ENCODE peak calls at places on chromosomes 16 and 17, in eight cellular contexts. N is astrocyte of the spinal cord; G is HFF-Myc; I is stimulated activated CD4-positive, alpha-beta T cell treated with anti-CD3 and anti-CD28 coated beads, Interleukin-4, amount 100 ng/mL, for 24 hours; P is endothelial cell; D is activated CD8-positive, alpha-beta memory T cell treated with anti-CD3 and anti-CD28 coated beads, Interleukin-2, amount 10 ng/mL, durations not matched to agents 7 days and 5 days; Q is caudate nucleus; V is left colon. F is an unnamed sample.

GRCh38 chr17:74493381-74493833 is 27.0 kb downstream of the CD300A start:
- DNase-seq in N (peak; percentile 32), G (peak; percentile 22), I (peak; percentile 72), P (peak; percentile 82), D (peak; percentile 76), Q (peak; percentile 42), V (peak; percentile 44), F (peak; percentile 71)

GRCh38 chr17:66712453-66712852 is 122.5 kb upstream of the CACNG5 start:
- DNase-seq in N (no peak), G (no peak), I (no peak), P (no peak), D (peak; percentile 33), Q (no peak), V (no peak), F (no peak)

GRCh38 chr17:1162116-1162855 is 17.5 kb downstream of the ABR start:
- DNase-seq in N (no peak), G (no peak), I (no peak), P (no peak), D (no peak), Q (no peak), V (no peak), F (no peak)

GRCh38 chr16:74607967-74608356 is 1.0 kb upstream of the GLG1 start:
- DNase-seq in N (peak; percentile 31), G (no peak), I (no peak), P (peak; percentile 11), D (no peak), Q (no peak), V (no peak), F (no peak)

GRCh38 chr16:87012954-87013938 is 303.9 kb downstream of the C16orf95 start:
- DNase-seq in N (no peak), G (no peak), I (no peak), P (no peak), D (no peak), Q (no peak), V (no peak), F (no peak)

GRCh38 chr16:77564791-77565390 is 130.1 kb upstream of the ADAMTS18 start:
- DNase-seq in N (peak; percentile 54), G (no peak), I (no peak), P (no peak), D (no peak), Q (no peak), V (no peak), F (no peak)

GRCh38 chr16:17327671-17328335 is 143.0 kb downstream of the XYLT1 start:
- DNase-seq in N (no peak), G (no peak), I (no peak), P (no peak), D (no peak), Q (no peak), V (no peak), F (no peak)

GRCh38 chr16:68286153-68287074 is 22.1 kb downstream of the SLC7A6 start:
- DNase-seq in N (no peak), G (no peak), I (no peak), P (no peak), D (peak; percentile 53), Q (no peak), V (no peak), F (no peak)

GRCh38 chr16:79067600-79067999 is 532.9 kb downstream of the MAF start:
- DNase-seq in N (no peak), G (no peak), I (no peak), P (no peak), D (no peak), Q (no peak), V (no peak), F (no peak)

GRCh38 chr16:27154573-27155521 is 48.5 kb upstream of the KDM8 start:
- DNase-seq in N (peak; percentile 26), G (peak; percentile 10), I (peak; percentile 77), P (peak; percentile 66), D (peak; percentile 71), Q (peak; percentile 9), V (peak; percentile 52), F (peak; percentile 58)

GRCh38 chr16:78985736-78986605 is 614.6 kb downstream of the MAF start:
- DNase-seq in N (no peak), G (no peak), I (no peak), P (no peak), D (no peak), Q (no peak), V (no peak), F (no peak)